ENCODE peak calls at places on chromosome 6, in five cellular contexts. U, B, W, S and Z are unnamed samples.

GRCh38 chr6:49744259-49744658 is at the start of gene CRISP3:
- DNase-seq in U (no peak), B (no peak), W (no peak), S (no peak), Z (no peak)

GRCh38 chr6:10084276-10084993 is 330.4 kb downstream of the TFAP2A start:
- DNase-seq in U (peak; percentile 6), B (no peak), W (no peak), S (peak; percentile 2), Z (no peak)

GRCh38 chr6:157461000-157461915 is 80.3 kb downstream of the ZDHHC14 start:
- DNase-seq in U (peak; percentile 16), B (no peak), W (peak; percentile 27), S (no peak), Z (peak; percentile 33)

GRCh38 chr6:30557683-30557981 is 537 bp downstream of the PRR3 start:
- DNase-seq in U (no peak), B (no peak), W (no peak), S (no peak), Z (no peak)

GRCh38 chr6:144262470-144263369 is 22.4 kb upstream of the UTRN start:
- DNase-seq in U (no peak), B (no peak), W (no peak), S (no peak), Z (no peak)

GRCh38 chr6:91276315-91276714 is 689.4 kb upstream of the MAP3K7 start:
- DNase-seq in U (no peak), B (no peak), W (peak; percentile 30), S (no peak), Z (no peak)

GRCh38 chr6:6810727-6811126 is 222.2 kb downstream of the LY86 start:
- DNase-seq in U (no peak), B (no peak), W (no peak), S (no peak), Z (no peak)

GRCh38 chr6:156098858-156099257 is 643.2 kb upstream of the NOX3 start:
- DNase-seq in U (no peak), B (no peak), W (no peak), S (no peak), Z (no peak)

GRCh38 chr6:75436869-75437268 is 56.7 kb downstream of the FILIP1 start:
- DNase-seq in U (no peak), B (no peak), W (no peak), S (no peak), Z (no peak)

GRCh38 chr6:12137480-12137879 is 125.4 kb downstream of the HIVEP1 start:
- DNase-seq in U (peak; percentile 70), B (peak; percentile 51), W (no peak), S (no peak), Z (peak; percentile 66)

GRCh38 chr6:39075010-39075738 is 26.6 kb downstream of the GLP1R start:
- DNase-seq in U (no peak), B (no peak), W (no peak), S (no peak), Z (no peak)

GRCh38 chr6:112086744-112087135 is 542 bp downstream of the TUBE1 start:
- DNase-seq in U (peak; percentile 69), B (peak; percentile 3), W (peak; percentile 23), S (peak; percentile 53), Z (peak; percentile 13)

GRCh38 chr6:107460074-107460631 is 789 bp upstream of the PDSS2 start:
- DNase-seq in U (no peak), B (no peak), W (no peak), S (no peak), Z (no peak)

GRCh38 chr6:116461563-116462507 is 660 bp downstream of the CALHM6 start:
- DNase-seq in U (peak; percentile 77), B (no peak), W (no peak), S (no peak), Z (no peak)

GRCh38 chr6:82954937-82955577 is 110.6 kb downstream of the UBE3D start:
- DNase-seq in U (peak; percentile 89), B (no peak), W (no peak), S (no peak), Z (no peak)

GRCh38 chr6:25359891-25360290 is 80.7 kb downstream of the CARMIL1 start:
- DNase-seq in U (no peak), B (no peak), W (no peak), S (no peak), Z (no peak)

GRCh38 chr6:25623065-25623464 is 28.9 kb upstream of the SCGN start:
- DNase-seq in U (no peak), B (no peak), W (no peak), S (no peak), Z (no peak)

GRCh38 chr6:47362857-47363461 is 53.3 kb upstream of the TNFRSF21 start:
- DNase-seq in U (no peak), B (no peak), W (peak; percentile 15), S (no peak), Z (no peak)

GRCh38 chr6:163745566-163746400 is 331.3 kb downstream of the QKI start:
- DNase-seq in U (peak; percentile 99), B (peak; percentile 52), W (peak; percentile 59), S (peak; percentile 15), Z (peak; percentile 37)